ENCODE peak calls at places on chromosomes 13 and 19, in ten cellular contexts. R, Q, K, I, L, E, A, V, D and W are unnamed samples.

GRCh38 chr19:32555786-32556185 is 25.2 kb upstream of the PDCD5 start:
- DNase-seq in I (no peak), L (no peak), K (no peak), D (no peak), E (no peak), V (no peak), Q (no peak), A (no peak), R (no peak), W (no peak)

GRCh38 chr13:107680115-107680514 is 535.2 kb downstream of the LIG4 start:
- DNase-seq in V (no peak), L (no peak), Q (no peak), E (no peak), A (peak), K (no peak), I (peak), D (no peak), R (no peak), W (no peak)

GRCh38 chr13:37049810-37050209 is 9.7 kb downstream of the SUPT20H start:
- DNase-seq in R (no peak), K (no peak), A (no peak), Q (no peak), V (no peak), E (no peak), D (no peak), L (no peak), I (no peak), W (no peak)

GRCh38 chr13:26653310-26653709 is 95.8 kb downstream of the WASF3 start:
- DNase-seq in E (no peak), R (no peak), K (no peak), V (no peak), Q (no peak), L (no peak), I (peak), A (no peak), D (no peak), W (peak)

GRCh38 chr13:89401209-89401810 is 1730.1 kb downstream of the SLITRK5 start:
- DNase-seq in D (no peak), E (no peak), R (no peak), L (no peak), V (no peak), K (no peak), Q (no peak), A (peak), I (peak), W (no peak)

GRCh38 chr13:98784666-98785065 is 32.2 kb upstream of the SLC15A1 start:
- DNase-seq in D (no peak), A (no peak), I (no peak), L (no peak), Q (no peak), E (no peak), V (no peak), K (no peak), R (no peak), W (no peak)

GRCh38 chr19:37992761-37993160 is 85.8 kb downstream of the SIPA1L3 start:
- DNase-seq in A (no peak), V (no peak), L (no peak), R (no peak), Q (no peak), E (no peak), I (no peak), K (no peak), D (no peak), W (no peak)

GRCh38 chr19:18807861-18808331 is 16.8 kb upstream of the COMP start:
- DNase-seq in E (no peak), K (no peak), R (no peak), A (no peak), L (no peak), Q (no peak), I (no peak), V (peak), D (no peak), W (no peak)

GRCh38 chr13:96179309-96179708 is 89.4 kb downstream of the HS6ST3 start:
- DNase-seq in D (no peak), K (no peak), V (no peak), E (no peak), L (no peak), Q (no peak), R (no peak), I (no peak), A (no peak), W (no peak)

GRCh38 chr19:15264061-15264932 is 32.0 kb upstream of the EPHX3 start:
- DNase-seq in V (peak), K (peak), L (peak), I (peak), Q (peak), R (peak), D (peak), A (peak), E (peak), W (no peak)

GRCh38 chr13:45713721-45714120 is 11.6 kb downstream of the CBY2 start:
- DNase-seq in A (no peak), L (no peak), V (no peak), I (no peak), E (no peak), R (no peak), K (no peak), Q (no peak), D (no peak), W (no peak)

GRCh38 chr13:28220166-28220565 is 81.8 kb downstream of the PAN3 start:
- DNase-seq in E (no peak), K (no peak), D (no peak), Q (no peak), R (no peak), V (no peak), L (no peak), A (peak), I (peak), W (no peak)

GRCh38 chr13:94761407-94761806 is 49.1 kb upstream of the SOX21 start:
- DNase-seq in K (no peak), I (no peak), D (no peak), L (no peak), Q (no peak), R (no peak), E (no peak), A (no peak), V (no peak), W (no peak)

GRCh38 chr13:95559100-95559499 is 6.6 kb downstream of the CLDN10 start:
- DNase-seq in L (no peak), K (no peak), V (no peak), D (no peak), E (no peak), I (no peak), Q (no peak), R (no peak), A (no peak), W (no peak)

GRCh38 chr19:47045867-47046470 is 2.5 kb downstream of the TMEM160 start:
- DNase-seq in L (no peak), R (no peak), E (no peak), A (no peak), K (no peak), Q (no peak), I (no peak), D (no peak), V (no peak), W (no peak)

GRCh38 chr19:47203254-47203653 is 27.7 kb downstream of the BBC3 start:
- DNase-seq in K (no peak), I (no peak), Q (no peak), A (no peak), E (no peak), D (no peak), L (no peak), V (no peak), R (no peak), W (no peak)

GRCh38 chr13:108924154-108924940 is 294.9 kb downstream of the MYO16 start:
- DNase-seq in E (no peak), L (no peak), K (no peak), D (no peak), A (peak), I (peak), V (no peak), Q (no peak), R (no peak), W (no peak)

GRCh38 chr13:20127263-20127562 is 33.6 kb downstream of the GJA3 start:
- DNase-seq in D (no peak), E (no peak), I (no peak), Q (no peak), R (no peak), K (no peak), L (no peak), A (no peak), V (no peak), W (no peak)

GRCh38 chr19:5128251-5128931 is 159.5 kb downstream of the KDM4B start:
- DNase-seq in Q (no peak), D (peak), I (peak), V (peak), A (peak), E (peak), R (peak), K (no peak), L (peak), W (no peak)

GRCh38 chr19:6062274-6062673 is 48.0 kb downstream of the RFX2 start:
- DNase-seq in D (no peak), R (no peak), A (no peak), L (peak), V (peak), Q (no peak), I (peak), E (peak), K (peak), W (no peak)

DNA sequence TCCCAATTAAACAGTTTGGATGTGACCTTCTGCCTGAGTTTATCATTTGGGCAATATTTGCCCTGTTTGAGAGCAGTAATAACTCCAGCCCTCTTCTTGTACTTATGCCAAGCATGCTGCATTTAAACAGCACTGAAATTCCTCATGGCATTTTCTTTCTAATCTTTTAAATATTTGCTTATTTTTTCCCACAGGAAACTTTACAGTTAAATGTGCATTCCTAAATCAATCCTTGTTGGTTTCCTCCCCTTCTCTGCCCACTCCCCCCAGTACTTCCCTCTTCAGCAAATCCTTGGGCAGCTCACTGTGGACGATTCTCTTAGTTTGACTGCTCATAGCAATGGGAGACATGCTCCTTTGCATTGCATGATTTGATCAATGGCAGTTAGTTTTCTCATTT is 68.7 kb downstream of the RAP2A start:
- DNase-seq in I (no peak), E (no peak), L (no peak), Q (no peak), R (no peak), D (no peak), A (peak), K (no peak), V (no peak), W (no peak)
- H3K4me3 ChIP-seq in I (no peak), E (no peak), L (no peak), Q (no peak), R (no peak), D (no peak), A (no peak), K (no peak), V (no peak), W (no peak)

GRCh38 chr19:3224346-3225325 is at the start of gene CELF5:
- DNase-seq in L (no peak), V (no peak), Q (no peak), K (peak), E (peak), I (no peak), D (no peak), R (peak), A (peak), W (no peak)
- H3K4me3 ChIP-seq in L (no peak), V (no peak), Q (no peak), K (peak), E (peak), I (no peak), D (no peak), R (peak), A (no peak), W (peak)

GRCh38 chr19:58563034-58563573 is 4.7 kb upstream of the UBE2M start:
- DNase-seq in V (no peak), I (no peak), L (peak), E (peak), Q (no peak), K (no peak), D (peak), R (no peak), A (no peak), W (no peak)
- H3K4me3 ChIP-seq in V (peak), I (peak), L (peak), E (peak), Q (peak), K (peak), D (peak), R (peak), A (peak), W (peak)

DNA sequence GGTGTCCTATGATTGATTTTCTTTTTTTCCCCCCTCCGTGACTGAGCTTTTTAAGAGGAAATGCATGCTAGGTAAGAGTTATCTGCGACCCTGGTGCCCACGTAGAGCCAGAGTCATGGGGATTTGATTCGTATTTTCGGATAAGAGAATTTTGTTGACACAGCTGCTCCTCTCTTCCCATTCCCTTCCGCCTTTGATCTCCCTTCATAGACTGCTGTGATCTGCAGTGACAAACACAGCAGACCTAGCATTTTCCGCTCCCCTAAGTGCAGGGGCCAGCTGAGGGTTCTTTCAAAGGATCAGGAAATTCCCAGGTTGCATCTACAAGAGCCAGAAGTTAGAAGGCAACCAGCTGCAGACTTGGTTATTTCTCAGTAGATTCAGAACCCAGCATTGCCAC is 70.5 kb downstream of the ZNF568 start:
- DNase-seq in I (no peak), K (no peak), Q (no peak), D (no peak), E (no peak), V (no peak), A (no peak), L (no peak), R (no peak), W (no peak)
- H3K4me3 ChIP-seq in I (no peak), K (no peak), Q (no peak), D (no peak), E (no peak), V (no peak), A (no peak), L (no peak), R (no peak), W (no peak)

GRCh38 chr13:90997951-90998350 is 349.5 kb upstream of the MIR17HG start:
- DNase-seq in I (no peak), L (no peak), E (no peak), K (no peak), V (no peak), Q (no peak), D (no peak), R (no peak), A (no peak), W (no peak)
- H3K4me3 ChIP-seq in I (no peak), L (no peak), E (no peak), K (no peak), V (no peak), Q (no peak), D (no peak), R (no peak), A (no peak), W (no peak)

DNA sequence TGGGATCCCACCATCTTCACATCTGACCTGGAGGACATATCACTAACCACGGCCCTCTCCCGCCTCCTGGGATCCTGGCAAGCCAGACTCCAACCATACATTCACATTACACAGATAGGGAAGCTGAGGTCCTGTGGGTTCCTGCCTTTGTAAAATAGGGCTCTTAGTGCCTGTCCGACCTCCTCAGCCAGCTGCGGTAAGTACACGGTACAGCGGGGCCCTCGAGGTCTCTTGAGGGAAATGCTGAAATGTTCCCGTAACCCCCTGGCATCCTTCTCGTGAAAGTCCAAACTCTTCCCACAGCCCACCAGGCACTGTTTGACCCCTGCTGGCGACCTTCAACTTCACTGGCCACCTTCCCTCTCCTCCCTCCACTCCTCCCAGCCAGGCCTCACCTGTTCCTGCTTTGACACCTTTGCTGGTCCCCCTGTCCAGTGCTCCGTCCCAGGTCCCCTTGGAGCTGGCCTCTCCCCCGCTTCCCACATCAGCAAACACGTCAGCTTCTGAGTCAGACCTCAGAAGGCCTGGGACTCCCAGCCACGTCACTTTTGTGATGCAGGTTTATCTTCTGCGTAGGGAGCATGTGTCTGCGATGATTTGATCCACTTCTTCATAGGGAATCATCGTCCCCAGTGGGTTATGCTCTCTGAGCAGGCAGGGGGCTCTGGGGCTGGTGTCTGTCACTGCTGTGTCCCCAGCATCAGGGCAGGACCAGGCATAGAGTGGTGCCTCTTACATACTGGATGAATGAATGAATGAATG is 8.9 kb upstream of the GNG7 start:
- DNase-seq in I (peak), E (no peak), Q (no peak), V (no peak), A (peak), D (no peak), R (no peak), L (no peak), K (peak), W (no peak)
- H3K4me3 ChIP-seq in I (no peak), E (no peak), Q (no peak), V (no peak), A (no peak), D (no peak), R (no peak), L (no peak), K (peak), W (no peak)

GRCh38 chr13:31756346-31756745 is 17.0 kb downstream of the RXFP2 start:
- DNase-seq in K (no peak), A (peak), D (no peak), I (peak), L (no peak), R (no peak), V (no peak), E (no peak), Q (no peak), W (peak)
- H3K4me3 ChIP-seq in K (no peak), A (no peak), D (no peak), I (no peak), L (no peak), R (no peak), V (no peak), E (no peak), Q (no peak), W (no peak)

DNA sequence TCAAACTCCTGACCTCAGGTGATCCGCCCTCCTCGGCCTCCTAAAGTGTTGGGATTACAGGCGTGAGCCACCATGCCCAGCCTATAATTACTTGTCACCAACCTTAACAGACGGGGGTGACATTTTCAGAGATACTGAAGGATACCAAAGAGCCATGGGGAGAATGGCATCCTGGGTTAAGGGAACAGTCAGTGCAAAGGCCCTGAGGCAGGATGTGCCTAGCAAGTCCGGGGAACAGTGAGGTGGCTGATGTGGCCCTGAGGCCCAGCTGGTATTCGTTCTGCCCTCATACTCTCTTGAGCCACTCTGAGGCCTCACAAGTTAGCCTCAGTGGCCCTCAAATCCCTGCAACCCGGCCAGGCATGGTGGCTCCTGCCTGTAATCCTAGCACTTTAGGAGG is 15.0 kb upstream of the ANGPTL8 start:
- DNase-seq in A (no peak), K (no peak), E (no peak), Q (no peak), L (no peak), R (no peak), D (no peak), I (no peak), V (no peak), W (no peak)
- H3K4me3 ChIP-seq in A (no peak), K (no peak), E (no peak), Q (no peak), L (no peak), R (no peak), D (no peak), I (no peak), V (no peak), W (no peak)